ENCODE peak calls at places on chromosomes 3 and 15, in nine cellular contexts. One of them, this sample, is unnamed.

GRCh38 chr3:188266581-188267274 is 112.8 kb downstream of the LPP start:
- DNase-seq in D721Med: no peak
- DNase-seq in testis: peak
- DNase-seq in brain microvascular endothelial cell: peak
- DNase-seq in fibroblast of lung: peak
- DNase-seq in Panc1: no peak
- DNase-seq in body of pancreas: peak
- DNase-seq in fibroblast of pulmonary artery: peak
- DNase-seq in GM12864: no peak
- DNase-seq in this sample: no peak

GRCh38 chr15:59329570-59330350 is 42.9 kb downstream of the MYO1E start:
- DNase-seq in testis: no peak
- DNase-seq in D721Med: no peak
- DNase-seq in fibroblast of lung: peak
- DNase-seq in fibroblast of pulmonary artery: peak
- DNase-seq in brain microvascular endothelial cell: peak
- DNase-seq in body of pancreas: peak
- DNase-seq in Panc1: no peak
- DNase-seq in GM12864: no peak
- DNase-seq in this sample: no peak

GRCh38 chr3:191331443-191331842 is 1.1 kb upstream of the UTS2B start:
- DNase-seq in fibroblast of lung: peak
- DNase-seq in Panc1: peak
- DNase-seq in fibroblast of pulmonary artery: peak
- DNase-seq in testis: no peak
- DNase-seq in D721Med: no peak
- DNase-seq in brain microvascular endothelial cell: no peak
- DNase-seq in body of pancreas: no peak
- DNase-seq in GM12864: no peak
- DNase-seq in this sample: no peak

GRCh38 chr15:92029104-92029466 is 175.6 kb downstream of the SLCO3A1 start:
- DNase-seq in GM12864: no peak
- DNase-seq in fibroblast of pulmonary artery: peak
- DNase-seq in brain microvascular endothelial cell: no peak
- DNase-seq in Panc1: no peak
- DNase-seq in fibroblast of lung: no peak
- DNase-seq in D721Med: no peak
- DNase-seq in testis: no peak
- DNase-seq in body of pancreas: no peak
- DNase-seq in this sample: no peak

GRCh38 chr3:112647122-112647521 is 6.2 kb upstream of the CCDC80 start:
- DNase-seq in body of pancreas: no peak
- DNase-seq in Panc1: no peak
- DNase-seq in testis: no peak
- DNase-seq in fibroblast of lung: peak
- DNase-seq in GM12864: no peak
- DNase-seq in fibroblast of pulmonary artery: peak
- DNase-seq in D721Med: no peak
- DNase-seq in brain microvascular endothelial cell: peak
- DNase-seq in this sample: no peak

GRCh38 chr3:111237906-111238305 is 166.3 kb downstream of the NECTIN3 start:
- DNase-seq in fibroblast of lung: no peak
- DNase-seq in testis: no peak
- DNase-seq in fibroblast of pulmonary artery: no peak
- DNase-seq in brain microvascular endothelial cell: no peak
- DNase-seq in D721Med: no peak
- DNase-seq in body of pancreas: no peak
- DNase-seq in Panc1: no peak
- DNase-seq in GM12864: no peak
- DNase-seq in this sample: no peak

GRCh38 chr3:155890671-155891190 is 20.3 kb downstream of the GMPS start:
- DNase-seq in fibroblast of lung: peak
- DNase-seq in brain microvascular endothelial cell: no peak
- DNase-seq in fibroblast of pulmonary artery: peak
- DNase-seq in GM12864: no peak
- DNase-seq in Panc1: no peak
- DNase-seq in body of pancreas: no peak
- DNase-seq in D721Med: no peak
- DNase-seq in testis: no peak
- DNase-seq in this sample: no peak

GRCh38 chr3:49641921-49642707 is 32.0 kb upstream of the APEH start:
- DNase-seq in testis: no peak
- DNase-seq in fibroblast of lung: no peak
- DNase-seq in fibroblast of pulmonary artery: no peak
- DNase-seq in brain microvascular endothelial cell: no peak
- DNase-seq in body of pancreas: no peak
- DNase-seq in Panc1: no peak
- DNase-seq in GM12864: no peak
- DNase-seq in D721Med: no peak
- DNase-seq in this sample: no peak

DNA sequence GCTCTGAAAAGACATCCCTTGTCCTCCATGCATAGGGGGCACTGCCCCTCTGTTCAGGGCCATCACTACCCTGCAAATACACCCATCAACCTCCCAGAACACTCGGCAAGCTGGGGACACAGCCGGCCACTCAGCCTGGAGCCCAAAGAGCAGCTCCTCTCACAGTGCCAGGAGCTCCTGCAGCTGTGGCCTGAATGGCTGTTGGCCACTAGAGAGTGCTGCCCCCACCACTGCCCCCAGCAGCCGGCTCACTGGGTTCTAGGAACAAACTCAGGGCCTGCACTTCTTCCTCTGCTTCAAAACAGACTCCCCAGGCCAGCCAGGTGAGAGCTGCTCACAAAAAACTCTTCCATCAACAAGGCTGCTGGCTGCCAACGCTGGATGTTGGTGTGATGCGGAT is 90.1 kb downstream of the GABRB3 start:
- DNase-seq in GM12864: no peak
- DNase-seq in brain microvascular endothelial cell: no peak
- DNase-seq in Panc1: no peak
- DNase-seq in fibroblast of lung: no peak
- DNase-seq in D721Med: no peak
- DNase-seq in body of pancreas: no peak
- DNase-seq in fibroblast of pulmonary artery: no peak
- DNase-seq in testis: no peak
- DNase-seq in this sample: no peak
- TF ChIP-seq CTCF in GM12864: no peak
- TF ChIP-seq CTCF in brain microvascular endothelial cell: no peak
- TF ChIP-seq CTCF in Panc1: no peak
- TF ChIP-seq CTCF in fibroblast of lung: no peak
- TF ChIP-seq CTCF in D721Med: no peak
- TF ChIP-seq CTCF in body of pancreas: no peak
- TF ChIP-seq CTCF in fibroblast of pulmonary artery: no peak
- TF ChIP-seq CTCF in testis: no peak
- TF ChIP-seq CTCF in this sample: no peak

GRCh38 chr15:89359471-89360293 is 25.1 kb upstream of the POLG start:
- DNase-seq in fibroblast of pulmonary artery: no peak
- DNase-seq in body of pancreas: no peak
- DNase-seq in fibroblast of lung: no peak
- DNase-seq in D721Med: no peak
- DNase-seq in brain microvascular endothelial cell: no peak
- DNase-seq in testis: no peak
- DNase-seq in Panc1: no peak
- DNase-seq in GM12864: no peak
- DNase-seq in this sample: no peak

GRCh38 chr15:89353991-89354390 is 19.4 kb upstream of the POLG start:
- DNase-seq in Panc1: no peak
- DNase-seq in GM12864: no peak
- DNase-seq in body of pancreas: no peak
- DNase-seq in fibroblast of pulmonary artery: no peak
- DNase-seq in brain microvascular endothelial cell: no peak
- DNase-seq in testis: no peak
- DNase-seq in D721Med: no peak
- DNase-seq in fibroblast of lung: no peak
- DNase-seq in this sample: no peak

GRCh38 chr15:89358435-89358754 is 23.8 kb upstream of the POLG start:
- DNase-seq in D721Med: no peak
- DNase-seq in GM12864: no peak
- DNase-seq in testis: no peak
- DNase-seq in body of pancreas: no peak
- DNase-seq in brain microvascular endothelial cell: no peak
- DNase-seq in fibroblast of pulmonary artery: no peak
- DNase-seq in fibroblast of lung: no peak
- DNase-seq in Panc1: no peak
- DNase-seq in this sample: no peak

GRCh38 chr15:89358755-89359439 is 24.3 kb upstream of the POLG start:
- DNase-seq in fibroblast of lung: peak
- DNase-seq in Panc1: peak
- DNase-seq in GM12864: peak
- DNase-seq in body of pancreas: peak
- DNase-seq in brain microvascular endothelial cell: peak
- DNase-seq in D721Med: peak
- DNase-seq in fibroblast of pulmonary artery: peak
- DNase-seq in testis: peak
- DNase-seq in this sample: peak

DNA sequence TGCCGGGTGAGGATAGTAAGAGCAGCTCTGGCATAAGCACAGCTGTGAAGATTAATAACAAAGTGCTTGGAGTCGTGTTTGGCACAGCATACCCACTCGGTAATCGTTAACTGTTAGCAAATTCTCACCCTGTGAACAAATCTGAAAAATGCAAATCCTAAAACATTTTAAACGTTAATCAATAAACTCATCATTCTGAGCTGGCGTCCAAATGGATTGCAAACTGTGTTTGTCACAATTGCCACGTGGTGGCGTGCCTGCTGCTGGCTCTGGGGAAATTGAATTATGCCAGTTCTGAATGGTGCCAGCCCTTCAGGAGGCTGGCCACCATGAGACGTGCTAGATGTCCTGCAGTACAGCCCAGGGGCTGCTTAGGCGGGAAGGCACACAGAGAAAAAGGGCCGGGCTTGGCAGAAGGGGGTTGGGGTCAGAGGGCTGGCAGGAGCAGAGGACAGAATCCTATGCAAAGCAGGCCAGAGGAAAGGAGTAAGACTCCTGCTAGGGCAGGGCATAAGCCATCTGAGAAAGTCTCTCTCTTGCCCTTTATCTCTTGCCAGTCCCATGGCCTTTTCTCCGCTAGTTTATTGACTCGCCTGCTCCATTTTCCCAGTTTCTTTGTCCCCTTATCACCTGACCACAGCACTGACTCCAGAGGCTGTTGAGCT is 22.1 kb upstream of the POLG start:
- DNase-seq in GM12864: no peak
- DNase-seq in Panc1: no peak
- DNase-seq in fibroblast of lung: no peak
- DNase-seq in D721Med: no peak
- DNase-seq in testis: no peak
- DNase-seq in body of pancreas: peak
- DNase-seq in brain microvascular endothelial cell: no peak
- DNase-seq in fibroblast of pulmonary artery: no peak
- DNase-seq in this sample: no peak
- TF ChIP-seq CTCF in GM12864: peak
- TF ChIP-seq CTCF in Panc1: peak
- TF ChIP-seq CTCF in fibroblast of lung: peak
- TF ChIP-seq CTCF in D721Med: peak
- TF ChIP-seq CTCF in testis: peak
- TF ChIP-seq CTCF in body of pancreas: peak
- TF ChIP-seq CTCF in brain microvascular endothelial cell: peak
- TF ChIP-seq CTCF in fibroblast of pulmonary artery: peak
- TF ChIP-seq CTCF in this sample: peak

GRCh38 chr15:64019764-64020163 is 26.5 kb downstream of the DAPK2 start:
- DNase-seq in GM12864: no peak
- DNase-seq in testis: no peak
- DNase-seq in Panc1: peak
- DNase-seq in fibroblast of lung: no peak
- DNase-seq in D721Med: no peak
- DNase-seq in body of pancreas: peak
- DNase-seq in fibroblast of pulmonary artery: no peak
- DNase-seq in brain microvascular endothelial cell: no peak
- DNase-seq in this sample: no peak

GRCh38 chr15:64023215-64023614 is 23.1 kb downstream of the DAPK2 start:
- DNase-seq in brain microvascular endothelial cell: no peak
- DNase-seq in body of pancreas: no peak
- DNase-seq in testis: no peak
- DNase-seq in fibroblast of lung: no peak
- DNase-seq in D721Med: no peak
- DNase-seq in GM12864: no peak
- DNase-seq in fibroblast of pulmonary artery: no peak
- DNase-seq in Panc1: no peak
- DNase-seq in this sample: no peak

GRCh38 chr15:64022571-64022970 is 23.7 kb downstream of the DAPK2 start:
- DNase-seq in fibroblast of pulmonary artery: no peak
- DNase-seq in GM12864: no peak
- DNase-seq in brain microvascular endothelial cell: no peak
- DNase-seq in body of pancreas: no peak
- DNase-seq in Panc1: no peak
- DNase-seq in D721Med: no peak
- DNase-seq in fibroblast of lung: no peak
- DNase-seq in testis: no peak
- DNase-seq in this sample: no peak

GRCh38 chr15:64029111-64029510 is 17.2 kb downstream of the DAPK2 start:
- DNase-seq in brain microvascular endothelial cell: no peak
- DNase-seq in D721Med: no peak
- DNase-seq in testis: no peak
- DNase-seq in body of pancreas: no peak
- DNase-seq in fibroblast of pulmonary artery: no peak
- DNase-seq in Panc1: no peak
- DNase-seq in fibroblast of lung: no peak
- DNase-seq in GM12864: no peak
- DNase-seq in this sample: no peak

DNA sequence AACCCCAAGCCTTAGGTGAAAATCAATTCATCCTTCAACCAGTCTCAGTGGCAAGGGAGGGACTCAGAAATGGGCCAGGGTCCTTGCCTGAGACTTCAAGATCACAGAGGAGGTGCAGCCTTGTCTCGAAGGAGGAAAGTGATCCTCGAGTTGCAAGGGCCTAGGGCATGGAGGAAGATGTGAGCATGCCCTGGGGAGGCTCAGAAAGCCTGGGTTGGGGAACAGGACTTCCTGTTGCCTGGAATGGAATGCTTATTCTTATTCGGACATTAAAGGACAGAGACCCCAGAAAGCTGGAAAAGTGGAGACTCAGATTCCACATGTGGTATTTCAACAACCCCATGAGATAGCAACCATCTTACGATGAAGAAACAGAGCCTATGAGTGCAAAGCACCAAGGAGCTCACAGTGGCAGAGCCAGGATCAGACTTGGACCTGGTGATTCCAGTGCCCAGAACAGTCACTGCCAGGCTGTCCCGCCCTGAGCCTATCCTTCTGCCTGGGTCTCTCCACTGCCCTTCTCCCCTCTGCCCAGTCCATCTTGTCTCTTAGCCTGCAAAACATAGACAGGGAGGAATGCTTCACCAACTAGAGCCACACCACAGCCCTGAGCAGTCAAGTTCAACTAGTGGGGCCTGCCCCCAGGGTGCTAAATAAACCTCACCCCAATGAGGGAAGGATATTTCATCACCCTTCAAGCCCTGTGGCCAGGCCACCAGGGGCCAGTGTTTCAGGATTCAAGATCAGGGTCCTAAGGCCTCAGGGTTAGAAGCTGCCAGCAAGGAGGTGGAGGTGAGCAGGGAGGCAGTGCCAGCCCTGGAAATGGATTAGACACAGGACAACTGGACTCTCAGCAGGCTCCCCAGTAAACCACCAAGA is 21.9 kb downstream of the DAPK2 start:
- DNase-seq in body of pancreas: no peak
- DNase-seq in fibroblast of lung: no peak
- DNase-seq in Panc1: no peak
- DNase-seq in brain microvascular endothelial cell: no peak
- DNase-seq in GM12864: no peak
- DNase-seq in D721Med: no peak
- DNase-seq in fibroblast of pulmonary artery: no peak
- DNase-seq in testis: no peak
- DNase-seq in this sample: no peak
- TF ChIP-seq CTCF in body of pancreas: no peak
- TF ChIP-seq CTCF in fibroblast of lung: no peak
- TF ChIP-seq CTCF in Panc1: no peak
- TF ChIP-seq CTCF in brain microvascular endothelial cell: peak
- TF ChIP-seq CTCF in GM12864: no peak
- TF ChIP-seq CTCF in D721Med: no peak
- TF ChIP-seq CTCF in fibroblast of pulmonary artery: no peak
- TF ChIP-seq CTCF in testis: no peak
- TF ChIP-seq CTCF in this sample: no peak

GRCh38 chr15:51909591-51909990 is 62.0 kb downstream of the LEO1 start:
- DNase-seq in testis: no peak
- DNase-seq in body of pancreas: no peak
- DNase-seq in brain microvascular endothelial cell: no peak
- DNase-seq in D721Med: no peak
- DNase-seq in fibroblast of pulmonary artery: no peak
- DNase-seq in fibroblast of lung: peak
- DNase-seq in Panc1: no peak
- DNase-seq in GM12864: no peak
- DNase-seq in this sample: no peak

GRCh38 chr15:51912528-51912927 is 59.0 kb downstream of the LEO1 start:
- DNase-seq in testis: no peak
- DNase-seq in brain microvascular endothelial cell: no peak
- DNase-seq in Panc1: no peak
- DNase-seq in fibroblast of pulmonary artery: no peak
- DNase-seq in body of pancreas: no peak
- DNase-seq in GM12864: no peak
- DNase-seq in D721Med: no peak
- DNase-seq in fibroblast of lung: no peak
- DNase-seq in this sample: no peak

GRCh38 chr15:51908312-51908711 is 63.3 kb downstream of the LEO1 start:
- DNase-seq in brain microvascular endothelial cell: no peak
- DNase-seq in body of pancreas: no peak
- DNase-seq in Panc1: no peak
- DNase-seq in fibroblast of lung: peak
- DNase-seq in GM12864: no peak
- DNase-seq in testis: no peak
- DNase-seq in fibroblast of pulmonary artery: peak
- DNase-seq in D721Med: no peak
- DNase-seq in this sample: no peak

GRCh38 chr15:51904931-51905330 is 66.6 kb downstream of the LEO1 start:
- DNase-seq in fibroblast of pulmonary artery: no peak
- DNase-seq in brain microvascular endothelial cell: no peak
- DNase-seq in body of pancreas: no peak
- DNase-seq in Panc1: no peak
- DNase-seq in fibroblast of lung: no peak
- DNase-seq in testis: no peak
- DNase-seq in GM12864: no peak
- DNase-seq in D721Med: no peak
- DNase-seq in this sample: no peak

DNA sequence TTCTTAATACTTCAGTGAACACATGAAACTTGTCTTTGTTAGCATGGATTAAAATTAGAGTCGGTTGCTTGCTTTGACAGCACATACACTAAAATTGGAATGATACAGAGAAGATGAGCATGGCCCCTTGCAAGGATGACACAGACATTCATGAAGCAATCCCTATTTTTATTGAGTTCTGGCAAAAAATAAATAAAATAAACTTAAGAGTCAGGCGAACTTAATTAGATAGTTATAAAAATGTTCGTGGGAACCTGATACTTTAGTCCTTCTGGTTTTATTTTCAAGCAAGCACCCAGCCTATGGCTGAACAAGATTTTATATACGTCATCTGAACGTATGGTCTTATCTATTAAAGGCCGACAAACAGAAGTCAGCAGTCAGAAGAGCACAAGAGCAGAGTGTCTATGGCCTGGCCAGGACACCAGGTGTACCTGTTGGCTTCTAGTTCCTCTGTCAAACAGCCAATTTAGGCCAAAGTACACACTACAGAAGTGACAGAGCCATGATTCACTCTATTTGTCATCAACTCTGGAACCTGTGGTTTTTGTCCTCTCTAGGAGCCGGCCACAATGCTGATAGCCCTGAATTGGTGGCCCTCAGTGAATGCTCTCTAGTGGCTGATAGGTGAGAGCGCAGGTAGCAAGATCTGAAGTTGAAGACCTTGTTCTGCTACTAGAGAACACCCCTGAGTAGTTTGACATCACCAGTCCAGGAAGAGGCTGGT is 64.3 kb downstream of the LEO1 start:
- DNase-seq in GM12864: no peak
- DNase-seq in brain microvascular endothelial cell: peak
- DNase-seq in body of pancreas: peak
- DNase-seq in fibroblast of pulmonary artery: no peak
- DNase-seq in fibroblast of lung: peak
- DNase-seq in Panc1: peak
- DNase-seq in D721Med: no peak
- DNase-seq in testis: no peak
- DNase-seq in this sample: no peak
- TF ChIP-seq CTCF in GM12864: no peak
- TF ChIP-seq CTCF in brain microvascular endothelial cell: peak
- TF ChIP-seq CTCF in body of pancreas: no peak
- TF ChIP-seq CTCF in fibroblast of pulmonary artery: no peak
- TF ChIP-seq CTCF in fibroblast of lung: peak
- TF ChIP-seq CTCF in Panc1: peak
- TF ChIP-seq CTCF in D721Med: no peak
- TF ChIP-seq CTCF in testis: no peak
- TF ChIP-seq CTCF in this sample: no peak